ENCODE peak calls at places on chromosome 1, in nine cellular contexts. B is activated T-helper 1 cell treated with Interleukin-2 at 50 U/mL for 16 hours; W is HEK293T; I is stimulated activated CD8-positive, alpha-beta memory T cell treated with anti-CD3 and anti-CD28 coated beads, Interleukin-7, amount 100 ng/mL, for 1 hour; V is hepatocyte; D is fibroblast of lung; Z is mucosa of gallbladder; N is GF-D8; U is endothelial cell. O is an unnamed sample.

GRCh38 chr1:204041803-204042505 is 31.0 kb upstream of the SOX13 start:
- DNase-seq in B (no peak), W (no peak), I (no peak), V (no peak), D (peak), Z (no peak), N (no peak), U (no peak), O (no peak)

GRCh38 chr1:39688706-39689105 is 2.5 kb downstream of the HPCAL4 start:
- DNase-seq in B (no peak), W (no peak), I (no peak), V (no peak), D (peak), Z (no peak), N (no peak), U (no peak), O (no peak)

GRCh38 chr1:54051936-54052469 is 1.0 kb downstream of the TMEM59 start:
- DNase-seq in B (no peak), W (peak), I (no peak), V (no peak), D (peak), Z (no peak), N (no peak), U (no peak), O (no peak)

GRCh38 chr1:175192630-175193338 is at the start of gene KIAA0040:
- DNase-seq in B (peak), W (peak), I (peak), V (peak), D (peak), Z (peak), N (no peak), U (peak), O (peak)

GRCh38 chr1:178973671-178974091 is 52.0 kb upstream of the FAM20B start:
- DNase-seq in B (no peak), W (no peak), I (no peak), V (no peak), D (peak), Z (no peak), N (no peak), U (peak), O (no peak)

GRCh38 chr1:53936430-53936829 is 9.1 kb downstream of the IFT25 start:
- DNase-seq in B (no peak), W (no peak), I (no peak), V (no peak), D (no peak), Z (no peak), N (no peak), U (no peak), O (no peak)

GRCh38 chr1:26156285-26157038 is 2.4 kb upstream of the FAM110D start:
- DNase-seq in B (no peak), W (peak), I (no peak), V (no peak), D (no peak), Z (no peak), N (no peak), U (peak), O (no peak)

GRCh38 chr1:10759413-10760200 is 36.8 kb downstream of the CASZ1 start:
- DNase-seq in B (no peak), W (no peak), I (no peak), V (peak), D (no peak), Z (peak), N (no peak), U (no peak), O (no peak)

GRCh38 chr1:234729566-234729965 is 119.6 kb upstream of the IRF2BP2 start:
- DNase-seq in B (no peak), W (no peak), I (no peak), V (no peak), D (peak), Z (no peak), N (no peak), U (no peak), O (no peak)

GRCh38 chr1:101002551-101002950 is 23.0 kb downstream of the DPH5 start:
- DNase-seq in B (no peak), W (peak), I (no peak), V (no peak), D (peak), Z (no peak), N (peak), U (no peak), O (no peak)

GRCh38 chr1:28507247-28507645 is 1.4 kb downstream of the RCC1 start:
- DNase-seq in B (no peak), W (no peak), I (no peak), V (no peak), D (no peak), Z (no peak), N (no peak), U (no peak), O (no peak)